ENCODE peak calls at places on chromosome 16, in ten cellular contexts. G is cardiac fibroblast, U is fibroblast of villous mesenchyme, I is esophagus squamous epithelium, H is GM12865, Q is OCI-LY7, Y is heart right ventricle, O is nephron progenitor cell, K is omental fat pad, Z is heart left ventricle. F is an unnamed sample.
A peak's percentile ranks its signal among the peaks of the same experiment; 100 is the strongest.

GRCh38 chr16:82741073-82741615 is 114.4 kb downstream of the CDH13 start:
- DNase-seq in U (peak; percentile 89), Z (no peak), H (no peak), Y (no peak), O (no peak), I (no peak), Q (no peak), G (no peak), K (no peak), F (no peak)

GRCh38 chr16:11699234-11699894 is 31.1 kb downstream of the SNN start:
- DNase-seq in Z (no peak), Y (no peak), I (no peak), O (no peak), K (no peak), G (no peak), Q (no peak), H (no peak), U (no peak), F (no peak)

GRCh38 chr16:14015017-14015416 is 56.1 kb upstream of the MRTFB start:
- DNase-seq in U (peak; percentile 22), O (no peak), H (no peak), I (no peak), Y (no peak), K (no peak), G (no peak), Z (no peak), Q (no peak), F (no peak)

GRCh38 chr16:71358464-71359031 is at the start of gene CALB2:
- DNase-seq in Y (peak; percentile 70), U (peak; percentile 46), G (peak; percentile 64), Z (peak; percentile 78), H (peak; percentile 62), K (peak; percentile 76), O (peak; percentile 88), I (no peak), Q (peak; percentile 42), F (peak; percentile 77)

GRCh38 chr16:67235816-67236547 is 9.1 kb downstream of the TMEM208 start:
- DNase-seq in K (no peak), Q (no peak), Y (no peak), O (no peak), G (no peak), I (no peak), Z (peak; percentile 40), U (no peak), H (no peak), F (no peak)

GRCh38 chr16:86576591-86577313 is 1.6 kb upstream of the FOXL1 start:
- DNase-seq in H (no peak), I (no peak), G (no peak), O (peak; percentile 52), Q (no peak), U (peak; percentile 28), Z (no peak), K (no peak), Y (peak; percentile 34), F (no peak)

GRCh38 chr16:84223456-84223855 is 16.4 kb downstream of the KCNG4 start:
- DNase-seq in Q (no peak), Y (no peak), Z (no peak), I (no peak), O (no peak), K (no peak), U (no peak), H (no peak), G (no peak), F (no peak)

GRCh38 chr16:54847609-54848008 is 83.1 kb upstream of the IRX5 start:
- DNase-seq in G (no peak), U (no peak), Y (no peak), I (no peak), Z (no peak), H (no peak), O (no peak), Q (no peak), K (no peak), F (no peak)

GRCh38 chr16:27318399-27319256 is 4.9 kb downstream of the IL4R start:
- DNase-seq in Z (peak; percentile 72), U (peak; percentile 89), Y (peak; percentile 53), K (no peak), G (peak; percentile 59), I (no peak), H (peak; percentile 75), O (no peak), Q (peak; percentile 56), F (peak; percentile 84)

GRCh38 chr16:8905168-8905762 is 23.1 kb downstream of the LITAFD start:
- DNase-seq in Q (peak; percentile 56), K (no peak), O (no peak), Y (no peak), I (no peak), Z (no peak), G (peak; percentile 60), H (peak; percentile 45), U (peak; percentile 46), F (no peak)

DNA sequence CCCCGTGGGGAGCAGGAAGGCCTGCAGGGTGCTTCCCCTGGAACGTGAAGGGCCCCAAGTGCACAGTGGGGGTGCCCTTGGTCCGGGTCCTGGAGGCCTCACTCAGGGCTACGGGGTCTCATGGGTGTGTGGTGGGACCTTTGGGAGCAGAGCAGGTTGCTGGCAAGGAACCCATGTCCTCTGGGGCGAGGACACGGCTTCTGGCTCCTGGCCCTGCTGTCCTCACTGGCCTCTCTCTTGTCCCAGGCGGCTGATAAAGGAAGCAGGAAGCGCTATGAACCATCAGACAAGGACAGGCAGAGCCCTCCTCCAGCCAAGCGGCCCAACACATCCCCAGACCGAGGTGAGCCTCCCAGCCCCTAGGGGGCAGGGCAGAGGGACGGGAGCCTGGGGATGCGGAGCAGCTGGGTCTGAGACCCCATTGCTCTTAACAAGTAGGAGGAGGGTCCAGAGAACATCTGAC is 9.8 kb upstream of the IL17C start:
- DNase-seq in I (no peak), Y (peak; percentile 73), H (no peak), Q (peak; percentile 49), O (peak; percentile 45), K (no peak), Z (peak; percentile 79), U (peak; percentile 27), G (no peak), F (no peak)
- TF ChIP-seq CTCF in I (no peak), Y (peak; percentile 35), H (peak; percentile 47), Q (peak; percentile 78), O (peak; percentile 44), K (no peak), Z (peak; percentile 68), U (peak; percentile 48), G (peak; percentile 49), F (peak; percentile 37)

DNA sequence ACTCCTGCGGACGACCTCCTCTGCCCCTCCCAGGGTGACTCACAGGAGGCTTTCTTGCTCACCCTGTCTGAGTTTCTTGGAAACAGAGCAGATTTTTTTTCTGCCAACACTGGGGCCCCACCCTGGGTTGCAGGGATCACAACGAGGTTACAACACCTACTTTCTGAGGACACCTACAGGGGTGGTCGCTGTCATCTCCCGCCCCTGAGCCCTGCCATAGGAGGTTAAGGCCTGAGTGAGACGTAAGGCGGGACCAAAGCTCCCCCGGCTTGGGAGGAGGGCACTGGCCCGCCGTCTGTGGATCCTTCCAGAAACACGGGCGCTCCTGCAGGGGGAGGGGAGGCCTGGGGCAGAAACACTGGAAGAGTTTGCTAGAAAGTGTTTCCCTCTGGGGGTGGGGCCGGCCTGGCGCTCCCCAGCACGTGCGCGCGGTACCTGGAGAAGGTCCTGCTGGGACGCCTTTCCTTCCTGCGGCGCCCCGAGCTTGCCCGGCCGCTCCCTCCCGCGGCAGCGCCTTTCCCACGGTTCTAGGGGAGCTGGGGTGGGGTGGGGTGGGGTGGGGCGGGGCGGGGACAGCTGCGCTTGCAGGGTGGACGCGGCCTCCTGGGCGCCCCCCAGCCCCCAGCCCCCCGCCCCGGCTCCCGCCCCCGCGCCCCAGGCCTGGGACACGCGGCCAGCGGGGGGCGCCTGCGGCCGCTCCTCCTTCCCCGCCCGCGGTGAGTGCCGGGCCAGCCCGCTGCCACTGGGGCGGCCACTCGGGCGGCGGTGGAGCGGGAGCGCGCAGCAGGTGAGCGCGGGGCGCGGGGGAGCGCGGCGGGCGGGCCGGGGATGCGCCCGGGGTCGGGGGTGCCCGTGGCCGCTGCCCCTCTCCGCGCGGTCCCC is 20.7 kb upstream of the ADCY7 start:
- DNase-seq in H (peak; percentile 61), Y (peak; percentile 54), Z (no peak), Q (peak; percentile 57), U (peak; percentile 73), I (no peak), G (peak; percentile 53), O (peak; percentile 72), K (peak; percentile 42), F (peak; percentile 92)
- TF ChIP-seq CTCF in H (peak; percentile 35), Y (no peak), Z (peak; percentile 35), Q (no peak), U (no peak), I (peak; percentile 11), G (no peak), O (no peak), K (no peak), F (peak; percentile 36)

DNA sequence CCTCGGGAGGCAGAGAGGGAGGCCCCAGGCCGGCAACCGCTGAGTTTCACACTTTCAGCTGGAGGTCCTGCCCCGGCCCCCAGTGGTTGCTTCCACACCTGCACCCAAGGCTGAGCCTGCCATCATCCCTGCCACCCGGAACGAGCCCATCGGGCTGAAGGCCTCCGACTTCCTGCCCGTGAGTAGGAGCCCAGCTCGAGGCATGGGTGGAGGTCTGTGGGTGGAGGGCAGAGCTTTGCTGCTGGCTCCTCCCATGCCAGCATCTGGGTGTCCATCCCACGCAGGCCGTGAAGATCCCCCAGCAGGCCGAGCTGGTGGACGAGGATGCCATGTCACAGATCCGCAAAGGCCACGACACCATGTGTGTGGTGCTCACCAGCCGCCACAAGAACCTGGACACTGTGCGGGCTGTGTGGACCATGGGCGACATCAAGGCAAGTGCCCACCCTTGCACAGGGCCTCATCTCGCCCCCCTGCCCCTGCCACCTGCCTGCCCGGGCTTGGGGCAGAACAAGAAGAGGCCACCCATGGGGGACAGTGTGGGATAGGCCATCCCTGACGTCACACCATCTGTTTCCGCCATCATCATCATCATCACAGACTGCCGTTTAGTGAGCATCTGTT is 19.6 kb downstream of the KATNB1 start:
- DNase-seq in O (no peak), I (no peak), H (no peak), U (no peak), K (no peak), Y (no peak), G (no peak), Q (no peak), Z (peak; percentile 55), F (no peak)
- TF ChIP-seq CTCF in O (no peak), I (no peak), H (peak; percentile 5), U (no peak), K (no peak), Y (no peak), G (peak; percentile 6), Q (no peak), Z (no peak), F (no peak)

DNA sequence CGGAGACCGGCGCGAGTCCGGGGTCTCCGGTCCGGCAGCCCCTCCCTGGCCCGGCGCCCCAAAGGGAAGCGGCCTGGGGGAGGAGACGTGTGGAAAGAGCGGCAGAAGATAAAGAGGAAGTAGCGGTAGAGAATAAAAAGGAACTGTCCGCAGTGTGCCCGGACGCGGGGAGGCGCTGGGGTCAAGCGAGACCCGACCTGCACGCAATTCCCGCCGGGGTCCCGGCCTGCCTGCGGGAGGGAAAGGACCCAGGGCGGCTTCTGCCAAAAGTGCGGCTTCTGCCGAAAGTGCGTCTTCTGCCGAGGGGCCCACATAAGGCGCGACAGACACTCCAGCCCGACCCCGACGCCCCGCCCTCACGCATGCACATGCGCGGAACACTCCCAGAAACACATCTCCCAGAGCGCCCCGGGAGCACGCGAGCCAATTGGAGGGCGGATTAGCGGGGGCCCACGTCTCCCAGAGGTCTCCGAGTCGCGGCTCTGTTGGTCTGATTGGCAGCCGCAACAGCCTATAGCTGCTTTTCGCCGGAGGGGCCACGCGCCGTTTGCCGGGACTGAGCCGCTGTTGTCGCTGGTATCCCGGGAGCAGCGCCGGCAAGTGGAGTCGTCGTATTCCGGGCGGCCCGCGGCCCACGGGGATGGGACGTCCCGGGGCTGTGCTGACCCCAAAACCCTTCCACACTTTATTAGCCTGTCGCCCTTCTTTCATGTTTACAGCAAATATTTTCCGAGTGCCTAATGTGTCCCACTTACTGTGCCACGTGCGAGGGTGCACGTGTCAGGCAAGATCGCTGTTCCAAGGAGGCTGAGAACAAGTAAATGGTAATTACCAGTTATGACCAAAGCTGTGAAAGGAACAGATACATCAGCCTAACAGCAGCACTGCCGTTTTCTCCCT is 8.0 kb upstream of the MEFV start:
- DNase-seq in U (peak; percentile 99), G (peak; percentile 99), H (peak; percentile 99), I (peak; percentile 76), O (peak; percentile 96), Q (peak; percentile 99), Z (peak; percentile 99), K (peak; percentile 87), Y (peak; percentile 98), F (peak; percentile 99)
- TF ChIP-seq CTCF in U (peak; percentile 30), G (peak; percentile 28), H (peak; percentile 36), I (no peak), O (no peak), Q (peak; percentile 54), Z (peak; percentile 55), K (no peak), Y (no peak), F (no peak)

F was measured in activated CD8-positive, alpha-beta T cell treated with anti-CD3 and anti-CD28 coated beads for 36 hours.